ENCODE peak calls at places on chromosomes 3 and 15, in five cellular contexts. K, P, Q, B and I are unnamed samples. For H3K4me1 and H3K9me3, the result is how much of the 10 kb centered on the place peaks cover.

GRCh38 chr3:175002732-175003143 is 143.6 kb downstream of the NAALADL2 start:
- DNase-seq in K (peak), P (peak), Q (no peak), B (peak), I (peak)

GRCh38 chr3:170808041-170808440 is 62.0 kb downstream of the RPL22L1 start:
- DNase-seq in K (no peak), P (no peak), Q (no peak), B (no peak), I (no peak)

GRCh38 chr3:21017115-21017852 is 733.7 kb downstream of the ZNF385D start:
- DNase-seq in K (peak), P (no peak), Q (peak), B (no peak), I (no peak)

GRCh38 chr3:127525373-127525772 is 65.2 kb downstream of the TPRA1 start:
- DNase-seq in K (peak), P (peak), Q (no peak), B (peak), I (peak)

GRCh38 chr3:52330194-52330805 is 14.2 kb downstream of the DNAH1 start:
- DNase-seq in K (no peak), P (no peak), Q (no peak), B (no peak), I (no peak)

GRCh38 chr15:40343512-40343911 is 2.8 kb upstream of the CCDC9B start:
- DNase-seq in K (peak), P (peak), Q (no peak), B (peak), I (peak)

GRCh38 chr15:38354321-38354929 is 99.5 kb upstream of the FAM98B start:
- DNase-seq in K (peak), P (peak), Q (peak), B (peak), I (peak)

GRCh38 chr3:15557511-15557946 is 36.0 kb upstream of the COLQ start:
- DNase-seq in K (peak), P (peak), Q (peak), B (peak), I (peak)

GRCh38 chr15:33581032-33581431 is 270.3 kb downstream of the RYR3 start:
- DNase-seq in K (peak), P (peak), Q (no peak), B (peak), I (peak)

GRCh38 chr3:23183731-23184130 is 19.4 kb upstream of the UBE2E2 start:
- DNase-seq in K (peak), P (peak), Q (peak), B (peak), I (peak)

GRCh38 chr3:35639251-35640185 is at the start of gene ARPP21:
- DNase-seq in K (peak), P (peak), Q (peak), B (no peak), I (peak)

GRCh38 chr3:119346076-119346496 is 51.9 kb downstream of the ARHGAP31 start:
- DNase-seq in K (no peak), P (no peak), Q (no peak), B (no peak), I (no peak)
- H3K4me1 ChIP-seq in K (under half), P (under half), Q (under half), B (under half), I (under half)

GRCh38 chr15:35458176-35458856 is 87.6 kb downstream of the DPH6 start:
- DNase-seq in K (peak), P (no peak), Q (no peak), B (peak), I (no peak)
- H3K9me3 ChIP-seq in K (under half), P (under half), Q (under half), B (under half), I (under half)

DNA sequence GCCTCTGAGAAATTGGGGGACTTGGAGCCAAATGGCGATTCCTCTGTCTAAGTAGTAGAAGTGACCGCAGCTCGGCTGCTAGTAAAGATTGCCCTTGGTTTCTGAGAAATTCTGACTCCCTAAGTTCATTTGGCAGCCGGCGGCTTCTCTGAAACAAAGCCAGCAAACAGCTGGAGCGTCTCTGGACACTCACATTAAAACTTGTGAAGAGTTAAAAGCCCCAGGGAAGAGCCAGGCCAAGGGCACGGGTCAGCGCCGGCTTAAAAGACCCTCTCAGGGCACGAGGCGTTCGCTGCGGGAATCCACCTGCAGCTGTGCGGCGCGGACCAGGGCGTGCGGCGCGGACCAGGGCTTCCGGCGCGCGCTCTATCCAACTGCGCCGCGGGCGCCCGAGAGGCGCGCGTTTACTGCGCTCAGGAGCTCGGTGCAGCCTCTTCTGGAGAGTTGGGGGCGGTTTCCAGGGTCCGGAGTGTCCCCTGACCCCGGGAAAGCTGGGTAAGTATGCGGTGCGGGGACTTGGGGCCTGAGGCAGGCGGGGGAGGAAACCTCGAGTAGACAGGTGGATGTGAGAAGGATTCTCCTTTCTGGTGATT is at the start of gene COL6A5:
- DNase-seq in K (no peak), P (peak), Q (peak), B (no peak), I (no peak)
- TF ChIP-seq EZH2 in K (no peak), P (no peak), Q (peak), B (no peak), I (peak)

DNA sequence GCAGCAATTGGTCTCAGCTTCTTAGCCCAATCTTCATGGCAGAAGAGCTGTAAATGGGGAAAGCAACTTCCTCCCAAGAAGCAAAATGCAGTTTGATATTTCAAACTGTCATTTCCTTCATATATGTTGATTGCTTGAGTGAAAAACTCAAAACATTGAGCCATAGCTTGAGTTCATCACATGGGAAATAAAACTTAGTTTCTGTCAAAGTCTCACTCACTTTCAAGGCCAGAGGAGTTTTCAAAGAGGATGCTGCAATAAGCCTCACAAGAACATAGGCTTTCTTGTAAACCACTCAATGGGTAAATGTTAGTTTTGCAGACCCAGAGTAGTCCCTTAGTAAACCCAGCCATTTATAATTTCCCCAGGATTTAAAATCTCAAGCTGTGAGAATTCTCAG is 29.1 kb upstream of the SUCLG2 start:
- DNase-seq in K (no peak), P (no peak), Q (no peak), B (no peak), I (no peak)
- H3K4me1 ChIP-seq in K (under half), P (under half), Q (under half), B (under half), I (under half)

GRCh38 chr15:25068696-25069095 is 113.9 kb downstream of the SNRPN start:
- DNase-seq in K (no peak), P (no peak), Q (no peak), B (no peak), I (no peak)

GRCh38 chr15:25065876-25066275 is 111.1 kb downstream of the SNRPN start:
- DNase-seq in K (no peak), P (no peak), Q (no peak), B (no peak), I (no peak)

GRCh38 chr15:25067725-25068309 is 113.0 kb downstream of the SNRPN start:
- DNase-seq in K (no peak), P (no peak), Q (no peak), B (no peak), I (no peak)

GRCh38 chr15:25065286-25065685 is 110.5 kb downstream of the SNRPN start:
- DNase-seq in K (no peak), P (no peak), Q (no peak), B (no peak), I (no peak)

DNA sequence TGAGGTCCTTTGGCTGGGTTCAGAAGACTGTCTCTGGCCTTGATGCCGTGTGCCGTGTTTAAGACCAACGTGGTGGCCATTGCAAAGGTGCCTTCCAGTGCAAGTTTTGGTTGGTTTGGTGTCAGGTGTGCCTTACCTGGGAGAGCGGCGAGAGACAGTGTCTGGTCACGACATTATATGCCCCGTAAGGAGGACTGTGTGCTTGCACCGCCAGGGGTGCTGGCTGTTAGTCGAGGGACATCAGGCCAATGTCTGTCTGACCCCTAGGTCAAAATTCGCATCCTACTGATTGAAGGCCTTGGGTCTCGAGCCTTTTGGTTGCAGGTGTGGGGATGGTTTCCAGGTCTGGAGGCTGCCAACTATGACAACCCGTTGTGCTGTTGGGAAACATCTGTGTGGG is 111.9 kb downstream of the SNRPN start:
- DNase-seq in K (no peak), P (no peak), Q (no peak), B (no peak), I (no peak)
- H3K9me3 ChIP-seq in K (half or more), P (half or more), Q (half or more), B (half or more), I (half or more)

GRCh38 chr15:60003243-60004018 is 680 bp upstream of the FOXB1 start:
- DNase-seq in K (no peak), P (no peak), Q (no peak), B (no peak), I (no peak)
- TF ChIP-seq EZH2 in K (no peak), P (no peak), Q (no peak), B (peak), I (no peak)

GRCh38 chr3:71402280-71402679 is 181.2 kb downstream of the FOXP1 start:
- DNase-seq in K (no peak), P (no peak), Q (no peak), B (no peak), I (no peak)
- H3K4me1 ChIP-seq in K (under half), P (under half), Q (under half), B (under half), I (under half)

GRCh38 chr15:86855307-86855706 is 775.6 kb downstream of the AGBL1 start:
- DNase-seq in K (no peak), P (no peak), Q (no peak), B (no peak), I (no peak)
- H3K9me3 ChIP-seq in K (under half), P (under half), Q (under half), B (under half), I (under half)